ENCODE peak calls at places on chromosomes 7 and 10, in six cellular contexts. One of them, this sample, is unnamed.
A peak's percentile ranks its signal among the peaks of the same experiment; 100 is the strongest.

GRCh38 chr10:115095758-115096157 is 2.6 kb downstream of the ATRNL1 start:
- DNase-seq in Calu3: no peak
- DNase-seq in mucosa of descending colon: no peak
- DNase-seq in body of pancreas: no peak
- DNase-seq in neural crest cell: no peak
- DNase-seq in Panc1: no peak
- DNase-seq in this sample: no peak

GRCh38 chr10:34397324-34397723 is 417.8 kb downstream of the PARD3 start:
- DNase-seq in neural crest cell: no peak
- DNase-seq in body of pancreas: no peak
- DNase-seq in mucosa of descending colon: no peak
- DNase-seq in Panc1: no peak
- DNase-seq in Calu3: no peak
- DNase-seq in this sample: no peak

GRCh38 chr7:12423355-12423994 is 19.8 kb upstream of the VWDE start:
- DNase-seq in body of pancreas: no peak
- DNase-seq in Calu3: no peak
- DNase-seq in Panc1: no peak
- DNase-seq in mucosa of descending colon: no peak
- DNase-seq in neural crest cell: no peak
- DNase-seq in this sample: no peak

GRCh38 chr7:88344956-88345832 is 38.5 kb upstream of the STEAP4 start:
- DNase-seq in Panc1: no peak
- DNase-seq in body of pancreas: peak; percentile 52
- DNase-seq in Calu3: peak; percentile 62
- DNase-seq in mucosa of descending colon: peak; percentile 59
- DNase-seq in neural crest cell: peak; percentile 48
- DNase-seq in this sample: peak; percentile 30

GRCh38 chr7:27142562-27143021 is 889 bp downstream of the HOXA5 start:
- DNase-seq in mucosa of descending colon: no peak
- DNase-seq in Panc1: no peak
- DNase-seq in body of pancreas: no peak
- DNase-seq in Calu3: no peak
- DNase-seq in neural crest cell: no peak
- DNase-seq in this sample: no peak

GRCh38 chr10:99740933-99741559 is 9.0 kb downstream of the CUTC start:
- DNase-seq in neural crest cell: no peak
- DNase-seq in Panc1: no peak
- DNase-seq in mucosa of descending colon: no peak
- DNase-seq in Calu3: no peak
- DNase-seq in body of pancreas: no peak
- DNase-seq in this sample: no peak

GRCh38 chr7:156857757-156858156 is 35.2 kb downstream of the LMBR1 start:
- DNase-seq in mucosa of descending colon: no peak
- DNase-seq in Calu3: no peak
- DNase-seq in body of pancreas: no peak
- DNase-seq in Panc1: no peak
- DNase-seq in neural crest cell: no peak
- DNase-seq in this sample: no peak

GRCh38 chr7:144384555-144385245 is 18.8 kb downstream of the NOBOX start:
- DNase-seq in body of pancreas: no peak
- DNase-seq in Calu3: peak; percentile 65
- DNase-seq in neural crest cell: no peak
- DNase-seq in Panc1: no peak
- DNase-seq in mucosa of descending colon: peak; percentile 41
- DNase-seq in this sample: no peak

GRCh38 chr7:93817561-93817960 is 73.0 kb downstream of the TFPI2 start:
- DNase-seq in body of pancreas: no peak
- DNase-seq in Calu3: no peak
- DNase-seq in mucosa of descending colon: no peak
- DNase-seq in neural crest cell: no peak
- DNase-seq in Panc1: no peak
- DNase-seq in this sample: no peak

GRCh38 chr10:22364407-22364806 is 19.1 kb downstream of the SPAG6 start:
- DNase-seq in mucosa of descending colon: no peak
- DNase-seq in Calu3: no peak
- DNase-seq in neural crest cell: no peak
- DNase-seq in body of pancreas: no peak
- DNase-seq in Panc1: no peak
- DNase-seq in this sample: no peak

GRCh38 chr7:40469481-40469880 is 334.7 kb downstream of the SUGCT start:
- DNase-seq in neural crest cell: no peak
- DNase-seq in mucosa of descending colon: no peak
- DNase-seq in body of pancreas: no peak
- DNase-seq in Panc1: peak; percentile 8
- DNase-seq in Calu3: no peak
- DNase-seq in this sample: no peak

GRCh38 chr7:38315410-38315809 is 42.0 kb upstream of the TARP start:
- DNase-seq in mucosa of descending colon: no peak
- DNase-seq in neural crest cell: no peak
- DNase-seq in Calu3: no peak
- DNase-seq in body of pancreas: no peak
- DNase-seq in Panc1: no peak
- DNase-seq in this sample: no peak

GRCh38 chr10:133094286-133094685 is 6.6 kb downstream of the ADGRA1 start:
- DNase-seq in neural crest cell: no peak
- DNase-seq in mucosa of descending colon: no peak
- DNase-seq in Calu3: no peak
- DNase-seq in body of pancreas: no peak
- DNase-seq in Panc1: no peak
- DNase-seq in this sample: no peak

GRCh38 chr10:62153191-62153590 is 115.5 kb downstream of the RTKN2 start:
- DNase-seq in mucosa of descending colon: no peak
- DNase-seq in neural crest cell: no peak
- DNase-seq in Panc1: no peak
- DNase-seq in body of pancreas: no peak
- DNase-seq in Calu3: no peak
- DNase-seq in this sample: no peak

GRCh38 chr10:11782793-11783557 is 40.2 kb upstream of the PROSER2 start:
- DNase-seq in mucosa of descending colon: no peak
- DNase-seq in Panc1: peak; percentile 24
- DNase-seq in Calu3: peak; percentile 41
- DNase-seq in neural crest cell: peak; percentile 12
- DNase-seq in body of pancreas: no peak
- DNase-seq in this sample: no peak

GRCh38 chr10:119687192-119688032 is 36.2 kb downstream of the BAG3 start:
- DNase-seq in mucosa of descending colon: no peak
- DNase-seq in Calu3: no peak
- DNase-seq in Panc1: no peak
- DNase-seq in neural crest cell: peak; percentile 33
- DNase-seq in body of pancreas: no peak
- DNase-seq in this sample: no peak

GRCh38 chr10:78047314-78047891 is 13.7 kb downstream of the RPS24 start:
- DNase-seq in mucosa of descending colon: peak; percentile 86
- DNase-seq in body of pancreas: peak; percentile 90
- DNase-seq in Calu3: peak; percentile 93
- DNase-seq in neural crest cell: peak; percentile 99
- DNase-seq in Panc1: peak; percentile 79
- DNase-seq in this sample: peak; percentile 89

GRCh38 chr7:157139142-157140117 is 704 bp downstream of the UBE3C start:
- DNase-seq in Calu3: peak; percentile 33
- DNase-seq in mucosa of descending colon: peak; percentile 79
- DNase-seq in body of pancreas: peak; percentile 57
- DNase-seq in Panc1: no peak
- DNase-seq in neural crest cell: no peak
- DNase-seq in this sample: peak; percentile 43

GRCh38 chr10:109988231-109988630 is 19.6 kb upstream of the ADD3 start:
- DNase-seq in mucosa of descending colon: no peak
- DNase-seq in body of pancreas: no peak
- DNase-seq in Calu3: no peak
- DNase-seq in neural crest cell: no peak
- DNase-seq in Panc1: no peak
- DNase-seq in this sample: no peak

GRCh38 chr7:131071786-131072504 is 255.7 kb upstream of the MKLN1 start:
- DNase-seq in Panc1: no peak
- DNase-seq in mucosa of descending colon: no peak
- DNase-seq in body of pancreas: peak; percentile 74
- DNase-seq in Calu3: peak; percentile 81
- DNase-seq in neural crest cell: no peak
- DNase-seq in this sample: no peak

GRCh38 chr7:135100856-135101255 is 47.0 kb upstream of the TMEM140 start:
- DNase-seq in neural crest cell: no peak
- DNase-seq in body of pancreas: no peak
- DNase-seq in Panc1: no peak
- DNase-seq in Calu3: no peak
- DNase-seq in mucosa of descending colon: no peak
- DNase-seq in this sample: no peak

GRCh38 chr10:129676014-129676413 is 209.0 kb downstream of the MGMT start:
- DNase-seq in Panc1: no peak
- DNase-seq in Calu3: no peak
- DNase-seq in mucosa of descending colon: no peak
- DNase-seq in body of pancreas: no peak
- DNase-seq in neural crest cell: no peak
- DNase-seq in this sample: no peak

GRCh38 chr7:42232275-42232674 is 4.7 kb downstream of the GLI3 start:
- DNase-seq in mucosa of descending colon: no peak
- DNase-seq in Calu3: no peak
- DNase-seq in Panc1: no peak
- DNase-seq in body of pancreas: no peak
- DNase-seq in neural crest cell: peak; percentile 22
- DNase-seq in this sample: no peak

GRCh38 chr10:4685904-4686643 is 139.9 kb upstream of the AKR1E2 start:
- DNase-seq in Calu3: no peak
- DNase-seq in body of pancreas: no peak
- DNase-seq in neural crest cell: no peak
- DNase-seq in Panc1: no peak
- DNase-seq in mucosa of descending colon: no peak
- DNase-seq in this sample: no peak

GRCh38 chr10:93408788-93409187 is 73.3 kb downstream of the MYOF start:
- DNase-seq in mucosa of descending colon: no peak
- DNase-seq in body of pancreas: no peak
- DNase-seq in Panc1: no peak
- DNase-seq in neural crest cell: no peak
- DNase-seq in Calu3: no peak
- DNase-seq in this sample: no peak

GRCh38 chr10:97498841-97499560 is at the start of gene UBTD1:
- DNase-seq in mucosa of descending colon: no peak
- DNase-seq in neural crest cell: no peak
- DNase-seq in body of pancreas: peak; percentile 54
- DNase-seq in Panc1: no peak
- DNase-seq in Calu3: peak; percentile 53
- DNase-seq in this sample: peak; percentile 30

GRCh38 chr10:80855348-80855971 is 317.8 kb downstream of the SH2D4B start:
- DNase-seq in mucosa of descending colon: peak; percentile 18
- DNase-seq in Calu3: peak; percentile 44
- DNase-seq in neural crest cell: peak; percentile 41
- DNase-seq in body of pancreas: no peak
- DNase-seq in Panc1: peak; percentile 5
- DNase-seq in this sample: peak; percentile 10
- TF ChIP-seq CTCF in mucosa of descending colon: no peak
- TF ChIP-seq CTCF in Calu3: peak; percentile 38
- TF ChIP-seq CTCF in neural crest cell: peak; percentile 61
- TF ChIP-seq CTCF in body of pancreas: no peak
- TF ChIP-seq CTCF in Panc1: peak; percentile 57
- TF ChIP-seq CTCF in this sample: peak; percentile 60

DNA sequence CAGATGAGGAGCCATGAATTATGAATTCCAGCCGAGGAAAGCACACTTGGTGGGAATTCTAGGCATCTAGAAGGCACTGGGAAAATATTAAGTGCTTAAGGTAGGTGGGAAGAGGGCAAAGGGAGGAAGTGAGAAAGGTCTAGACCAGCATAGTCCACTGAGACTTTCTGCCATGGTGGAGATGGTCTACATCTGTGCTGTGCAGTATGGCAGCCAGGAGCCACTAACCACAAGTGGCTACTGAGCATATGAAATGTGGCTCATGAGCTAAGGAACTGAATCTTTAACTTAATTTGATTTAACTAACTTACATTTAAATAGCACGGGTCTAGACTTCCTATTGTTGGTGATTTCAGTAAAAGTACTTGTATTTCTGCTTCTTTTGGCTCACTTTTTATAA is 82.5 kb upstream of the SEM1 start:
- DNase-seq in Calu3: no peak
- DNase-seq in Panc1: no peak
- DNase-seq in neural crest cell: no peak
- DNase-seq in mucosa of descending colon: no peak
- DNase-seq in body of pancreas: no peak
- DNase-seq in this sample: no peak
- TF ChIP-seq CTCF in Calu3: no peak
- TF ChIP-seq CTCF in Panc1: no peak
- TF ChIP-seq CTCF in neural crest cell: no peak
- TF ChIP-seq CTCF in mucosa of descending colon: no peak
- TF ChIP-seq CTCF in body of pancreas: no peak
- TF ChIP-seq CTCF in this sample: no peak

GRCh38 chr10:6918305-6918704 is 338.2 kb upstream of the PRKCQ start:
- DNase-seq in Calu3: peak; percentile 24
- DNase-seq in Panc1: no peak
- DNase-seq in mucosa of descending colon: peak; percentile 44
- DNase-seq in neural crest cell: peak; percentile 52
- DNase-seq in body of pancreas: peak; percentile 28
- DNase-seq in this sample: no peak
- TF ChIP-seq CTCF in Calu3: peak; percentile 60
- TF ChIP-seq CTCF in Panc1: peak; percentile 45
- TF ChIP-seq CTCF in mucosa of descending colon: peak; percentile 12
- TF ChIP-seq CTCF in neural crest cell: peak; percentile 52
- TF ChIP-seq CTCF in body of pancreas: peak; percentile 18
- TF ChIP-seq CTCF in this sample: peak; percentile 47

DNA sequence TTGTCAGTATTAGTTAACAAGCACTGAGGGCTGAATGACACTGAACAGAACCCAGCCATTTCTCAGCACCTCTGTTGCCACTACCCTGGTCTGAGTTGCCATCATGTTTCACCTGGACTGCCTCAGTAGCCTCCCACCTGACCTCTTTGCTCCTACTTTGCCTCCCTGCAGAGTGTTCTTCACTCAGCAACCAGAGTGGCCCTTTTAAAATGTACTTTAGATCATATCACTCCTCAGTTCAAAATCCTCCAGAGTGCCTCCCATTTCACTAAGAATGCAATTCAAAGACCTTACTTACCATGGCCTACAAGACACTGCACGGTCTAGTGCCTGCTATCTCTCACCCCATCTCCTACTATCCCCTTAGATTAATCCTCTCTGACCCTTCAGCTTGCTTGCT is 214.5 kb downstream of the AUTS2 start:
- DNase-seq in body of pancreas: no peak
- DNase-seq in mucosa of descending colon: no peak
- DNase-seq in Panc1: no peak
- DNase-seq in neural crest cell: no peak
- DNase-seq in Calu3: no peak
- DNase-seq in this sample: no peak
- TF ChIP-seq CTCF in body of pancreas: no peak
- TF ChIP-seq CTCF in mucosa of descending colon: no peak
- TF ChIP-seq CTCF in Panc1: no peak
- TF ChIP-seq CTCF in neural crest cell: no peak
- TF ChIP-seq CTCF in Calu3: no peak
- TF ChIP-seq CTCF in this sample: no peak

This sample was measured in progenitor cell of endocrine pancreas.